ENCODE peak calls at places on chromosomes 11 and 22, in five cellular contexts. Z is activated CD4-positive, alpha-beta T cell treated with anti-CD3 and anti-CD28 coated beads for 36 hours; E is activated CD8-positive, alpha-beta T cell treated with anti-CD3 and anti-CD28 coated beads, Interleukin-2, amount 10 ng/mL, durations not matched to agents 7 days and 5 days; K is kidney epithelial cell; R is T-cell. X is an unnamed sample.

GRCh38 chr22:48982321-48982905 is 845.3 kb downstream of the BRD1 start:
- DNase-seq in K (no peak), E (no peak), Z (no peak), R (no peak), X (no peak)

GRCh38 chr22:43381693-43382092 is 30.1 kb upstream of the MPPED1 start:
- DNase-seq in E (peak), K (no peak), R (no peak), Z (no peak), X (no peak)

GRCh38 chr11:35917676-35918075 is 26.2 kb upstream of the LDLRAD3 start:
- DNase-seq in Z (no peak), R (no peak), E (no peak), K (no peak), X (no peak)

GRCh38 chr11:36459046-36459445 is 51.0 kb downstream of the TRAF6 start:
- DNase-seq in Z (no peak), K (no peak), R (no peak), E (no peak), X (no peak)

GRCh38 chr22:48485144-48486135 is 1342.2 kb downstream of the BRD1 start:
- DNase-seq in E (no peak), K (no peak), Z (no peak), R (no peak), X (no peak)

GRCh38 chr11:111331711-111332479 is 33.5 kb downstream of the POU2AF3 start:
- DNase-seq in R (no peak), E (no peak), Z (no peak), K (no peak), X (peak)

GRCh38 chr22:19641254-19641982 is 72.9 kb upstream of the SEPTIN5 start:
- DNase-seq in E (no peak), R (no peak), K (no peak), Z (no peak), X (no peak)

GRCh38 chr11:102591160-102591718 is 33.9 kb downstream of the MMP20 start:
- DNase-seq in K (no peak), R (no peak), E (no peak), Z (no peak), X (no peak)

GRCh38 chr11:85672111-85672875 is 7.4 kb upstream of the CREBZF start:
- DNase-seq in E (no peak), R (no peak), Z (no peak), K (no peak), X (no peak)

GRCh38 chr22:17547995-17548755 is 15.1 kb upstream of the SLC25A18 start:
- DNase-seq in Z (no peak), K (no peak), R (no peak), E (no peak), X (no peak)

GRCh38 chr11:26319906-26320305 is 12.0 kb upstream of the ANO3 start:
- DNase-seq in K (no peak), E (no peak), Z (no peak), R (no peak), X (peak)